ENCODE peak calls at places on chromosomes 3 and 15, in four cellular contexts. One of them, this sample, is unnamed.

GRCh38 chr3:160401301-160402095 is 2.0 kb downstream of the SMC4 start:
- DNase-seq in DMS153: no peak
- DNase-seq in stimulated activated CD8-positive, alpha-beta memory T cell treated with anti-CD3 and anti-CD28 coated beads, Interleukin-4, amount 100 ng/mL, for 24 hours: no peak
- DNase-seq in SHP77: no peak
- DNase-seq in this sample: no peak

GRCh38 chr15:66766282-66767228 is 64.5 kb downstream of the SMAD6 start:
- DNase-seq in DMS153: no peak
- DNase-seq in stimulated activated CD8-positive, alpha-beta memory T cell treated with anti-CD3 and anti-CD28 coated beads, Interleukin-4, amount 100 ng/mL, for 24 hours: no peak
- DNase-seq in SHP77: no peak
- DNase-seq in this sample: no peak

GRCh38 chr3:189519458-189519857 is 111.7 kb upstream of the TP63 start:
- DNase-seq in DMS153: no peak
- DNase-seq in stimulated activated CD8-positive, alpha-beta memory T cell treated with anti-CD3 and anti-CD28 coated beads, Interleukin-4, amount 100 ng/mL, for 24 hours: no peak
- DNase-seq in SHP77: no peak
- DNase-seq in this sample: no peak

GRCh38 chr3:110180733-110181132 is 843.4 kb upstream of the DPPA4 start:
- DNase-seq in DMS153: no peak
- DNase-seq in stimulated activated CD8-positive, alpha-beta memory T cell treated with anti-CD3 and anti-CD28 coated beads, Interleukin-4, amount 100 ng/mL, for 24 hours: no peak
- DNase-seq in SHP77: no peak
- DNase-seq in this sample: no peak

GRCh38 chr3:39166932-39167532 is 13.6 kb upstream of the CSRNP1 start:
- DNase-seq in DMS153: no peak
- DNase-seq in stimulated activated CD8-positive, alpha-beta memory T cell treated with anti-CD3 and anti-CD28 coated beads, Interleukin-4, amount 100 ng/mL, for 24 hours: no peak
- DNase-seq in SHP77: no peak
- DNase-seq in this sample: no peak

GRCh38 chr3:71425491-71426071 is 157.9 kb downstream of the FOXP1 start:
- DNase-seq in DMS153: no peak
- DNase-seq in stimulated activated CD8-positive, alpha-beta memory T cell treated with anti-CD3 and anti-CD28 coated beads, Interleukin-4, amount 100 ng/mL, for 24 hours: no peak
- DNase-seq in SHP77: no peak
- DNase-seq in this sample: peak

GRCh38 chr3:172550347-172550943 is 27.2 kb upstream of the TNFSF10 start:
- DNase-seq in DMS153: no peak
- DNase-seq in stimulated activated CD8-positive, alpha-beta memory T cell treated with anti-CD3 and anti-CD28 coated beads, Interleukin-4, amount 100 ng/mL, for 24 hours: peak
- DNase-seq in SHP77: no peak
- DNase-seq in this sample: peak

GRCh38 chr15:94412979-94413741 is 181.8 kb downstream of the MCTP2 start:
- DNase-seq in DMS153: no peak
- DNase-seq in stimulated activated CD8-positive, alpha-beta memory T cell treated with anti-CD3 and anti-CD28 coated beads, Interleukin-4, amount 100 ng/mL, for 24 hours: no peak
- DNase-seq in SHP77: peak
- DNase-seq in this sample: no peak